ENCODE peak calls at places on chromosomes 7 and 10, in five cellular contexts. H is testis, T is stomach, R is brain microvascular endothelial cell, S is foreskin fibroblast. J is an unnamed sample.
A peak's percentile ranks its signal among the peaks of the same experiment; 100 is the strongest.

GRCh38 chr10:73413108-73413527 is 740 bp downstream of the ANXA7 start:
- DNase-seq in T (peak; percentile 38), H (peak; percentile 47), R (peak; percentile 32), S (no peak), J (no peak)

GRCh38 chr10:132213917-132214316 is 27.2 kb downstream of the DPYSL4 start:
- DNase-seq in T (no peak), S (no peak), R (no peak), H (no peak), J (no peak)

GRCh38 chr10:84348860-84349259 is 20.5 kb downstream of the CCSER2 start:
- DNase-seq in T (no peak), H (no peak), R (no peak), S (peak; percentile 32), J (peak; percentile 52)

GRCh38 chr10:50281967-50282522 is 30.7 kb upstream of the ASAH2 start:
- DNase-seq in S (no peak), T (no peak), H (no peak), R (no peak), J (no peak)

GRCh38 chr10:133464582-133465031 is 10.9 kb downstream of the SCART1 start:
- DNase-seq in H (no peak), T (no peak), S (no peak), R (no peak), J (no peak)

GRCh38 chr10:102675887-102676616 is 31.8 kb downstream of the TRIM8 start:
- DNase-seq in R (peak; percentile 95), H (no peak), S (peak; percentile 87), T (no peak), J (peak; percentile 89)

GRCh38 chr10:58641095-58641531 is 128.4 kb downstream of the BICC1 start:
- DNase-seq in S (peak; percentile 95), R (peak; percentile 96), T (no peak), H (no peak), J (peak; percentile 99)

GRCh38 chr7:39741942-39742623 is 118.7 kb downstream of the RALA start:
- DNase-seq in S (no peak), T (no peak), H (peak; percentile 43), R (peak; percentile 4), J (no peak)

GRCh38 chr10:129161184-129161583 is 305.9 kb upstream of the MGMT start:
- DNase-seq in R (peak; percentile 64), H (no peak), S (no peak), T (no peak), J (no peak)

GRCh38 chr10:30819306-30820190 is 190.0 kb upstream of the LYZL2 start:
- DNase-seq in H (no peak), R (no peak), S (peak; percentile 64), T (no peak), J (no peak)

GRCh38 chr7:30556854-30557644 is 37.6 kb upstream of the GARS1 start:
- DNase-seq in T (no peak), R (peak; percentile 27), S (no peak), H (no peak), J (no peak)

DNA sequence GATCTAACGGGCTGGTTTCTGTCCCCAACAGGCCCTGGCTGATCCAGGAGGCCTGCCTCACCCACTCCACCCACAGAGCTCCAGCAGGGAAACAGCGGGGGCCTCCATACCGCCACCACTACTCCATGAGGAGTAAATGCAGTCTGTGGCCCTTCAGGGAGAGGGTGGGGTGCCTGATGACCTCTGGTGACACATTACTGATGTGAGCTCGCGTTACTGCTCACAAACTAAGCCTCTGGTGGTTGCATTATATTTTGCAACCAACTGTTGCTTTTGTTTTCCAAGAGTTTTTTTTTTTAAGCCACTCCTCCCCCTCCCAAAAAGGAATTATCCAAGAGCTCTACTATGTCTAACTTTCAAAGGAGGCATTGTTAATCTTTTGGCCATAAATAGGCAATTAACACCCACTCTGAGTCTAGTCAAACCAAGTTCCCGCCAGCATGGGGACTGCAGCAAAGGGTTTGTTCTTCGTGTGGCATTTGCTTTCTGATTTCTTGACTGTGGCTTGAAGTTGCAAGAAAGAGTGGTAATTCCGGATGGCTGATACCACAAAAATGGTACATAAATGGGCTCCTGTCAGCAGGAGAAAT is 72.6 kb downstream of the FAM53B start:
- DNase-seq in T (no peak), H (no peak), R (no peak), S (peak; percentile 40), J (no peak)
- TF ChIP-seq CTCF in T (no peak), H (peak; percentile 9), R (peak; percentile 45), S (no peak), J (no peak)

DNA sequence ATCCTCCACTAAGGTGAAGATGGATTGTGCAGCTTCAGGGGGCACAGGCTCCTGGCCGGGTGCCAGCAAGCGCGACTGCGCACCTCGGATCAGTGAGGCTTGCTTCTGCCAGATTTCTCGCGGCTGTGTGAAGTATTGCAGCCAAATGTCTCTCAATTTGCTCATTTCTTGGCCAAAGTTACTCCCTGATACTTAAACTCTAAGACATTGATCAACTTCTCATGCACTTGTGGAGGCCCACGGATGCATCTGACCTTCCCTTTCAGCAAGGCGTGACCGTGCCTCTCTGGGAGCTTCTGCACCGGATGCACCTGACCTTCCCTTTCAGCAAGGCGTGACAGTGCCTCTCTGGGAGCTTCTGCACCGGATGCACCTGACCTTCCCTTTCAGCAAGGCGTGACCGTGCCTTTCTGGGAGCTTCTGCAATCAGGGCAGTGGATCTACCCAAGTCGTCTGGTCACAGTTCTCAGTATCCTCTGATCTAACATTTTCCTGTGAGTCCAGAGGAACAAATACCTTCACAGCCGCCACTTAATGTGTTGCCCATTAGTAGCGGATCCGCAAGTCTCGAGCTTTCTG is 248.3 kb downstream of the ADARB2 start:
- DNase-seq in S (no peak), H (no peak), R (no peak), T (no peak), J (no peak)
- H3K4me3 ChIP-seq in S (no peak overlapping the region), H (no peak overlapping the region), R (no peak overlapping the region), T (no peak overlapping the region), J (no peak overlapping the region)

GRCh38 chr10:113139695-113140094 is 189.6 kb downstream of the TCF7L2 start:
- DNase-seq in S (no peak), R (peak; percentile 20), T (no peak), H (no peak), J (no peak)
- TF ChIP-seq CTCF in S (peak; percentile 57), R (peak; percentile 67), T (no peak), H (no peak), J (peak; percentile 60)

GRCh38 chr7:90666186-90666585 is 70.1 kb downstream of the CDK14 start:
- DNase-seq in H (no peak), T (no peak), R (no peak), S (no peak), J (peak; percentile 47)
- H3K4me3 ChIP-seq in H (no peak overlapping the region), T (no peak overlapping the region), R (no peak overlapping the region), S (no peak overlapping the region), J (no peak overlapping the region)

DNA sequence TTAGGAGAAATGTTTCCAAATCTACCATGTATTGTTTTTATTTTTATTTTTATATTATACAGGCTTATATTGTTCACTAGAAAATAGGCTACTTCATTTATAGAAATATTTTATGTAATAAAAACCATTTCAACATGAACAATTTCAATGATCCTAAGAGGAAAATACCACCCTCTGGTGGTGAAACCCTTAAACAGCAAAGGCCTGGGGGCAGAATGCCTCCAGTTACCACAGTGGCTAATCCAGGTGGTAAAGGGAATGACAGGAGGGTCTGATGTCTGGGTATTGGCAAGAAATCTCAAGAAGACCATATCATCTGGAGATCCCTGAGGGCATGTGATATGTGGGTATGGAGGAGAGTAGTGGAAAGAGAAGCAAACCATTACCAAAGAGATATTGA is 19.3 kb downstream of the MACC1 start:
- DNase-seq in R (no peak), H (no peak), S (no peak), T (no peak), J (no peak)
- TF ChIP-seq CTCF in R (peak; percentile 48), H (peak; percentile 42), S (peak; percentile 9), T (no peak), J (no peak)

GRCh38 chr7:35249537-35249907 is 4.4 kb downstream of the TBX20 start:
- DNase-seq in R (no peak), T (no peak), H (no peak), S (no peak), J (no peak)

GRCh38 chr7:35252584-35252983 is 1.3 kb downstream of the TBX20 start:
- DNase-seq in H (no peak), T (no peak), S (no peak), R (no peak), J (no peak)

GRCh38 chr7:35251606-35252310 is 2.1 kb downstream of the TBX20 start:
- DNase-seq in H (no peak), R (no peak), T (no peak), S (no peak), J (no peak)

GRCh38 chr7:35250452-35250851 is 3.4 kb downstream of the TBX20 start:
- DNase-seq in T (no peak), H (no peak), S (no peak), R (no peak), J (no peak)

DNA sequence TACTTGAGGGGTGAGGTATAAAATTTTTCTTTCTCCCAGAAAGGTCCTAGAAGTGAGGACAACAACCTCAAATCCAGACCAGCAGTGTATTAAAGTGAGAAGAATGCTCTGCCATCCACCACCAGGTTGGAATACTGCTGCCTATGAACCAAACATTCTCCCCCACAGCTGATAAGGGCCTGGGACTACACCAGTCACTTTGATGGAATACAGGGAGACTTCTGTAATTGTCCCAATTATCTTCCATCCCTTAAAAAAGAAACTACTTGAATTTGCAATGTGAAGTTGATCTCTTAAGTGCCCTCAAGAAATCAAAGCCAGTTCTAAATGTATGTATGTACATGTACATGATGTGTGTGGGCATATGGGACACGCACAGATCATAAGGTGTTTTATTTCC is 3.0 kb downstream of the TBX20 start:
- DNase-seq in R (no peak), T (no peak), H (no peak), S (no peak), J (no peak)
- H3K4me3 ChIP-seq in R (no peak overlapping the region), T (no peak overlapping the region), H (no peak overlapping the region), S (no peak overlapping the region), J (no peak overlapping the region)

DNA sequence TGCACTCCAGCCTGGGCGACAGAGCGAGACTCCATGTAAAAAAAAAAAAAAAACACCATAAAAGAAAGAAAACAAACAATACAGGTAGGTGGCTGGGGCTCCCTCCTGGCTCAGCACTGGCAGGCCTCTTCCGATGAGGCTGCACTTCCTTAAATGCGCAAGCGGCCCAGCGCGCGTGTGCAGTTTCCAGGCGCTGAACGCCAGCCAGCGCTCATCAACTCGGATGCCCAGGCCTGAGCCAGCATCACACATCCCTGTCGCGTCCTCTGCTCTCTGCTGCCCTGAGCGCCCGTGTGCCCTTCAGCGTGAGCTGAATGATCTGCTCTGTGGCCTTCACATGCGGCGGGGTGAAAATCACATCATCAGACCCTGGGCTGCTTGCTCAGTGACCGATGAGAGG is 31.8 kb downstream of the NUDT1 start:
- DNase-seq in T (no peak), R (no peak), S (no peak), H (no peak), J (no peak)
- TF ChIP-seq CTCF in T (no peak), R (no peak), S (no peak), H (no peak), J (no peak)